ENCODE peak calls at places on chromosomes 12 and 14, in ten cellular contexts. D, R, O, T, N, V, A, W, E and I are unnamed samples.

GRCh38 chr12:57591567-57592325 is 754 bp downstream of the PIP4K2C start:
- DNase-seq in A (no peak), D (no peak), W (peak; percentile 68), O (no peak), R (no peak), E (peak; percentile 48), V (no peak), N (peak; percentile 5), T (no peak), I (no peak)

GRCh38 chr12:90065301-90065801 is 356.7 kb upstream of the ATP2B1 start:
- DNase-seq in N (no peak), V (no peak), D (no peak), R (no peak), W (no peak), O (no peak), A (no peak), E (peak; percentile 26), T (no peak), I (no peak)

GRCh38 chr12:107843351-107844311 is 69.1 kb downstream of the ASCL4 start:
- DNase-seq in E (peak; percentile 18), O (no peak), R (no peak), D (no peak), A (peak; percentile 27), V (no peak), W (peak; percentile 84), N (no peak), T (no peak), I (no peak)

GRCh38 chr12:66131067-66131688 is 628 bp upstream of the LLPH start:
- DNase-seq in W (no peak), N (no peak), E (no peak), R (no peak), O (no peak), D (no peak), A (no peak), T (no peak), V (no peak), I (no peak)

GRCh38 chr14:99781091-99781490 is 12.1 kb upstream of the EML1 start:
- DNase-seq in R (no peak), A (no peak), N (no peak), O (peak; percentile 55), V (no peak), D (no peak), E (no peak), T (no peak), W (no peak), I (no peak)

GRCh38 chr12:19431407-19432308 is 7.6 kb upstream of the AEBP2 start:
- DNase-seq in D (peak; percentile 34), T (no peak), A (no peak), O (no peak), R (peak; percentile 8), W (no peak), V (no peak), E (peak; percentile 89), N (no peak), I (no peak)

GRCh38 chr12:19829100-19829853 is 390.0 kb downstream of the AEBP2 start:
- DNase-seq in W (no peak), A (no peak), O (no peak), D (no peak), V (no peak), E (no peak), T (no peak), N (no peak), R (no peak), I (no peak)

GRCh38 chr14:102530828-102531478 is 21.4 kb upstream of the ANKRD9 start:
- DNase-seq in W (no peak), V (no peak), O (no peak), D (no peak), E (no peak), A (no peak), R (no peak), N (no peak), T (no peak), I (no peak)

GRCh38 chr12:47818382-47818700 is 1.4 kb downstream of the HDAC7 start:
- DNase-seq in W (no peak), O (no peak), D (no peak), R (no peak), V (no peak), E (no peak), T (no peak), A (no peak), N (no peak), I (no peak)

GRCh38 chr14:104528496-104528895 is 51.1 kb upstream of the C14orf180 start:
- DNase-seq in D (no peak), R (no peak), A (no peak), W (no peak), O (peak; percentile 22), E (no peak), V (no peak), N (no peak), T (no peak), I (no peak)

GRCh38 chr14:94372021-94372605 is 16.3 kb downstream of the SERPINA1 start:
- DNase-seq in W (no peak), R (no peak), D (no peak), T (no peak), V (no peak), O (no peak), E (no peak), N (no peak), A (no peak), I (no peak)

GRCh38 chr12:5586201-5586600 is 154.3 kb downstream of the NTF3 start:
- DNase-seq in D (no peak), W (no peak), T (no peak), E (peak; percentile 82), V (no peak), R (no peak), N (no peak), O (no peak), A (no peak), I (no peak)

GRCh38 chr12:66087365-66087943 is 43.1 kb downstream of the LLPH start:
- DNase-seq in A (peak; percentile 55), N (peak; percentile 9), R (peak; percentile 42), V (no peak), W (peak; percentile 63), O (no peak), T (peak; percentile 19), E (peak; percentile 80), D (peak; percentile 35), I (no peak)

GRCh38 chr12:120115066-120115465 is 1.5 kb downstream of the RAB35 start:
- DNase-seq in D (no peak), T (no peak), O (no peak), W (no peak), N (no peak), E (peak; percentile 6), A (no peak), V (no peak), R (no peak), I (no peak)

GRCh38 chr12:114902665-114903393 is 218.9 kb upstream of the TBX3 start:
- DNase-seq in W (no peak), E (peak; percentile 93), N (no peak), D (no peak), V (no peak), R (peak; percentile 80), T (no peak), A (no peak), O (no peak), I (no peak)

GRCh38 chr12:48285751-48286650 is 64.7 kb downstream of the ZNF641 start:
- DNase-seq in R (no peak), T (no peak), A (no peak), E (no peak), D (no peak), O (no peak), W (no peak), V (no peak), N (no peak), I (no peak)

GRCh38 chr12:6958609-6959375 is 7.6 kb downstream of the PTPN6 start:
- DNase-seq in V (no peak), W (peak; percentile 48), N (no peak), D (no peak), A (peak; percentile 34), O (no peak), E (no peak), R (no peak), T (no peak), I (no peak)

GRCh38 chr12:45234134-45234865 is 18.4 kb downstream of the ANO6 start:
- DNase-seq in A (peak; percentile 27), V (no peak), N (no peak), T (peak; percentile 38), W (peak; percentile 71), R (no peak), D (no peak), E (peak; percentile 99), O (no peak), I (no peak)

GRCh38 chr14:23829736-23830474 is 123.7 kb upstream of the DHRS4 start:
- DNase-seq in R (no peak), A (peak; percentile 29), W (no peak), E (peak; percentile 95), D (no peak), O (no peak), V (no peak), N (no peak), T (peak; percentile 30), I (no peak)

GRCh38 chr12:112570096-112570495 is 151.3 kb downstream of the PTPN11 start:
- DNase-seq in N (no peak), V (no peak), T (no peak), W (no peak), O (no peak), D (no peak), R (no peak), E (no peak), A (no peak), I (no peak)

GRCh38 chr12:92912052-92912451 is 17.0 kb downstream of the EEA1 start:
- DNase-seq in A (no peak), E (peak; percentile 54), D (no peak), R (no peak), T (no peak), W (no peak), N (no peak), V (no peak), O (no peak), I (no peak)

GRCh38 chr14:52473557-52473956 is 78.7 kb downstream of the TXNDC16 start:
- DNase-seq in A (no peak), R (peak; percentile 29), T (no peak), O (no peak), W (no peak), E (peak; percentile 64), D (no peak), N (peak; percentile 8), V (no peak), I (no peak)

GRCh38 chr12:68162374-68162773 is 2.8 kb upstream of the IFNG start:
- DNase-seq in O (no peak), T (no peak), N (no peak), E (no peak), W (no peak), R (no peak), V (no peak), A (no peak), D (no peak), I (no peak)

GRCh38 chr12:40229690-40230651 is 5.2 kb downstream of the LRRK2 start:
- DNase-seq in D (no peak), R (no peak), V (no peak), E (no peak), O (no peak), N (no peak), W (no peak), T (no peak), A (no peak), I (no peak)

GRCh38 chr12:122067966-122068365 is 10.6 kb upstream of the MLXIP start:
- DNase-seq in E (peak; percentile 65), V (no peak), W (no peak), O (no peak), T (no peak), A (peak; percentile 50), N (no peak), R (no peak), D (no peak), I (no peak)

GRCh38 chr14:30610719-30611388 is 11.3 kb upstream of the SCFD1 start:
- DNase-seq in D (no peak), W (no peak), N (peak; percentile 80), E (peak; percentile 71), R (peak; percentile 92), T (no peak), O (no peak), V (no peak), A (peak; percentile 36), I (no peak)

GRCh38 chr12:116314477-116314876 is 37.0 kb upstream of the MED13L start:
- DNase-seq in E (no peak), R (no peak), V (no peak), W (no peak), T (no peak), A (no peak), N (no peak), D (no peak), O (no peak), I (no peak)

GRCh38 chr12:55932546-55932919 is 1.6 kb downstream of the DGKA start:
- DNase-seq in W (no peak), T (no peak), A (no peak), V (no peak), D (no peak), O (no peak), E (peak; percentile 37), N (no peak), R (no peak), I (no peak)